ENCODE peak calls at places on chromosomes 3 and 15, in six cellular contexts. X, R, O, M, C and T are unnamed samples.

GRCh38 chr15:74842581-74843444 is at the start of gene ULK3:
- DNase-seq in O (peak; percentile 99), M (peak; percentile 95), C (peak; percentile 91), R (peak; percentile 92), X (peak; percentile 93), T (peak; percentile 95)

GRCh38 chr3:64149886-64150285 is 75.4 kb downstream of the PRICKLE2 start:
- DNase-seq in M (no peak), X (no peak), R (no peak), C (no peak), O (no peak), T (no peak)

GRCh38 chr3:54870423-54870822 is 57.4 kb downstream of the LRTM1 start:
- DNase-seq in C (no peak), O (no peak), X (no peak), R (no peak), M (peak; percentile 76), T (no peak)

GRCh38 chr3:157045238-157045860 is 114.6 kb downstream of the CCNL1 start:
- DNase-seq in R (no peak), X (no peak), O (no peak), M (peak; percentile 62), C (no peak), T (no peak)

GRCh38 chr3:61954097-61954528 is 392.7 kb downstream of the PTPRG start:
- DNase-seq in R (no peak), O (no peak), X (no peak), M (peak; percentile 27), C (no peak), T (no peak)

GRCh38 chr3:149813367-149814281 is 609 bp downstream of the RNF13 start:
- DNase-seq in M (peak; percentile 59), R (peak; percentile 14), O (no peak), C (peak; percentile 24), X (peak; percentile 27), T (peak; percentile 46)

GRCh38 chr15:47691896-47692295 is 25.4 kb upstream of the SEMA6D start:
- DNase-seq in R (no peak), M (no peak), C (no peak), X (no peak), O (no peak), T (no peak)

GRCh38 chr3:79515072-79515471 is 252.7 kb downstream of the ROBO1 start:
- DNase-seq in O (no peak), R (no peak), M (no peak), C (no peak), X (no peak), T (no peak)

GRCh38 chr3:49607796-49608195 is 53.5 kb downstream of the BSN start:
- DNase-seq in X (no peak), C (no peak), O (no peak), M (no peak), R (no peak), T (no peak)

GRCh38 chr3:51717947-51718346 is 11.1 kb downstream of the GRM2 start:
- DNase-seq in X (no peak), M (no peak), C (no peak), R (no peak), O (peak; percentile 9), T (no peak)

GRCh38 chr3:8764528-8764927 is 4.9 kb downstream of the OXTR start:
- DNase-seq in X (no peak), R (no peak), M (no peak), O (no peak), C (no peak), T (no peak)

GRCh38 chr15:72824112-72824511 is 40.6 kb upstream of the ADPGK start:
- DNase-seq in R (no peak), O (no peak), M (no peak), X (peak; percentile 52), C (no peak), T (peak; percentile 46)
- TF ChIP-seq CTCF in R (no peak), O (no peak), M (no peak), X (no peak), C (no peak), T (no peak)

GRCh38 chr3:66195347-66195783 is 25.4 kb upstream of the SLC25A26 start:
- DNase-seq in M (peak; percentile 26), R (no peak), X (no peak), O (peak; percentile 29), C (no peak), T (peak; percentile 53)

GRCh38 chr3:66199089-66199473 is 21.7 kb upstream of the SLC25A26 start:
- DNase-seq in M (no peak), O (no peak), X (no peak), R (no peak), C (no peak), T (no peak)

GRCh38 chr3:66198437-66199088 is 22.2 kb upstream of the SLC25A26 start:
- DNase-seq in X (no peak), O (no peak), C (no peak), M (no peak), R (no peak), T (no peak)

GRCh38 chr3:66200147-66200546 is 20.7 kb upstream of the SLC25A26 start:
- DNase-seq in R (no peak), M (no peak), O (no peak), X (no peak), C (no peak), T (no peak)

GRCh38 chr3:66196633-66197032 is 24.2 kb upstream of the SLC25A26 start:
- DNase-seq in X (no peak), M (no peak), C (no peak), R (no peak), O (no peak), T (no peak)
- TF ChIP-seq CTCF in X (peak; percentile 59), M (peak; percentile 23), C (peak; percentile 20), R (no peak), O (no peak), T (no peak)

GRCh38 chr15:83436513-83437158 is 10.5 kb upstream of the SH3GL3 start:
- DNase-seq in M (peak; percentile 69), R (no peak), O (peak; percentile 24), C (no peak), X (no peak), T (no peak)
- TF ChIP-seq CTCF in M (peak; percentile 73), R (no peak), O (peak; percentile 30), C (no peak), X (peak; percentile 97), T (peak; percentile 55)

GRCh38 chr15:87478688-87479072 is 777.9 kb downstream of the NTRK3 start:
- DNase-seq in C (no peak), M (no peak), O (no peak), X (no peak), R (no peak), T (no peak)

GRCh38 chr15:87477056-87477455 is 779.5 kb downstream of the NTRK3 start:
- DNase-seq in O (no peak), M (no peak), X (no peak), C (no peak), R (no peak), T (no peak)

GRCh38 chr15:87483468-87483867 is 773.1 kb downstream of the NTRK3 start:
- DNase-seq in R (no peak), X (no peak), O (no peak), C (no peak), M (no peak), T (no peak)

GRCh38 chr15:87477759-87478687 is 778.5 kb downstream of the NTRK3 start:
- DNase-seq in M (peak; percentile 19), R (no peak), X (peak; percentile 60), C (peak; percentile 69), O (no peak), T (no peak)
- TF ChIP-seq CTCF in M (no peak), R (no peak), X (no peak), C (no peak), O (no peak), T (no peak)

GRCh38 chr3:140756240-140757016 is 78.6 kb downstream of the TRIM42 start:
- DNase-seq in M (no peak), X (no peak), R (no peak), C (no peak), O (peak; percentile 11), T (no peak)
- TF ChIP-seq CTCF in M (no peak), X (no peak), R (no peak), C (no peak), O (no peak), T (no peak)

GRCh38 chr15:88909956-88910831 is 3.0 kb downstream of the MFGE8 start:
- DNase-seq in O (peak; percentile 14), X (no peak), M (no peak), R (no peak), C (no peak), T (peak; percentile 37)

GRCh38 chr15:88913850-88914169 is 631 bp upstream of the MFGE8 start:
- DNase-seq in R (no peak), M (no peak), O (peak; percentile 7), X (no peak), C (no peak), T (no peak)

GRCh38 chr15:88913017-88913849 is at the start of gene MFGE8:
- DNase-seq in R (peak; percentile 75), M (peak; percentile 94), O (peak; percentile 83), X (peak; percentile 89), C (peak; percentile 83), T (peak; percentile 93)

GRCh38 chr15:88912500-88912921 is 668 bp downstream of the MFGE8 start:
- DNase-seq in O (no peak), M (peak; percentile 29), R (no peak), C (no peak), X (no peak), T (peak; percentile 37)

GRCh38 chr15:88911766-88912118 is 1.4 kb downstream of the MFGE8 start:
- DNase-seq in M (peak; percentile 80), R (no peak), C (no peak), O (peak; percentile 23), X (peak; percentile 89), T (no peak)
- TF ChIP-seq CTCF in M (no peak), R (no peak), C (no peak), O (no peak), X (peak; percentile 49), T (no peak)